ENCODE peak calls at places on chromosomes 4 and X, in eight cellular contexts. Q is fibroblast of lung, B is astrocyte of the spinal cord, G is psoas muscle, K is cardiac fibroblast, Z is HCT116, P is bronchial epithelial cell, L is mucosa of descending colon. J is an unnamed sample.

GRCh38 chrX:150018931-150019331 is 80.6 kb upstream of the EOLA2 start:
- DNase-seq in Q (peak), B (no peak), G (no peak), K (peak), Z (no peak), P (no peak), L (no peak), J (no peak)

GRCh38 chr4:74311696-74312313 is 3.5 kb downstream of the EPGN start:
- DNase-seq in Q (peak), B (peak), G (no peak), K (peak), Z (peak), P (peak), L (no peak), J (peak)

GRCh38 chr4:76160355-76160754 is 12.2 kb upstream of the NUP54 start:
- DNase-seq in Q (no peak), B (no peak), G (no peak), K (no peak), Z (no peak), P (no peak), L (no peak), J (no peak)

GRCh38 chrX:11461181-11462001 is 168.2 kb downstream of the AMELX start:
- DNase-seq in Q (peak), B (no peak), G (no peak), K (peak), Z (no peak), P (no peak), L (no peak), J (no peak)

GRCh38 chrX:40105016-40105790 is 7.4 kb upstream of the BCOR start:
- DNase-seq in Q (peak), B (no peak), G (peak), K (peak), Z (no peak), P (no peak), L (peak), J (no peak)

GRCh38 chr4:176587920-176588319 is 204.8 kb downstream of the VEGFC start:
- DNase-seq in Q (peak), B (peak), G (no peak), K (peak), Z (no peak), P (no peak), L (no peak), J (no peak)

GRCh38 chr4:169253904-169254303 is 16.9 kb downstream of the SH3RF1 start:
- DNase-seq in Q (peak), B (peak), G (no peak), K (peak), Z (no peak), P (no peak), L (no peak), J (peak)

GRCh38 chr4:39526283-39526682 is 956 bp downstream of the UGDH start:
- DNase-seq in Q (no peak), B (peak), G (no peak), K (no peak), Z (no peak), P (no peak), L (no peak), J (no peak)

GRCh38 chr4:6229095-6229494 is 28.7 kb upstream of the JAKMIP1 start:
- DNase-seq in Q (no peak), B (no peak), G (no peak), K (no peak), Z (no peak), P (no peak), L (no peak), J (no peak)

GRCh38 chr4:75940692-75941253 is at the start of gene NAAA:
- DNase-seq in Q (peak), B (peak), G (peak), K (peak), Z (peak), P (peak), L (peak), J (peak)

GRCh38 chr4:130395871-130396270 is 1299.9 kb downstream of the C4orf33 start:
- DNase-seq in Q (peak), B (peak), G (no peak), K (peak), Z (no peak), P (peak), L (no peak), J (peak)

GRCh38 chr4:1615786-1616573 is 68.1 kb downstream of the FAM53A start:
- DNase-seq in Q (no peak), B (no peak), G (peak), K (no peak), Z (no peak), P (no peak), L (no peak), J (no peak)

GRCh38 chr4:15938182-15938581 is 358 bp downstream of the FGFBP1 start:
- DNase-seq in Q (no peak), B (no peak), G (no peak), K (no peak), Z (peak), P (peak), L (peak), J (no peak)

GRCh38 chrX:21004835-21005234 is 369.4 kb upstream of the CNKSR2 start:
- DNase-seq in Q (peak), B (no peak), G (no peak), K (peak), Z (no peak), P (peak), L (no peak), J (no peak)

GRCh38 chr4:145843148-145843547 is 95.5 kb downstream of the ZNF827 start:
- DNase-seq in Q (peak), B (peak), G (no peak), K (peak), Z (no peak), P (peak), L (no peak), J (peak)

GRCh38 chrX:118974088-118974907 is at the start of gene LONRF3:
- DNase-seq in Q (peak), B (peak), G (peak), K (peak), Z (no peak), P (peak), L (peak), J (no peak)

GRCh38 chrX:154333837-154334271 is 38.3 kb downstream of the TKTL1 start:
- DNase-seq in Q (no peak), B (no peak), G (no peak), K (peak), Z (no peak), P (no peak), L (no peak), J (no peak)

GRCh38 chr4:111959202-111959601 is 186.1 kb upstream of the FAM241A start:
- DNase-seq in Q (peak), B (peak), G (no peak), K (peak), Z (peak), P (peak), L (no peak), J (no peak)

GRCh38 chrX:118418811-118419251 is 72.9 kb downstream of the WDR44 start:
- DNase-seq in Q (no peak), B (no peak), G (no peak), K (no peak), Z (no peak), P (no peak), L (peak), J (no peak)

GRCh38 chr4:6116696-6117285 is 83.6 kb downstream of the JAKMIP1 start:
- DNase-seq in Q (no peak), B (no peak), G (no peak), K (no peak), Z (no peak), P (no peak), L (no peak), J (no peak)

GRCh38 chrX:133580630-133581029 is 165.3 kb upstream of the GPC4 start:
- DNase-seq in Q (peak), B (peak), G (no peak), K (no peak), Z (no peak), P (peak), L (no peak), J (no peak)

GRCh38 chr4:73447701-73448100 is 11.7 kb downstream of the AFP start:
- DNase-seq in Q (peak), B (peak), G (no peak), K (peak), Z (no peak), P (peak), L (no peak), J (peak)

GRCh38 chr4:163269874-163270273 is 62.5 kb downstream of the NPY1R start:
- DNase-seq in Q (no peak), B (no peak), G (no peak), K (no peak), Z (no peak), P (no peak), L (no peak), J (no peak)

GRCh38 chr4:102710986-102711385 is 49.8 kb downstream of the MANBA start:
- DNase-seq in Q (no peak), B (no peak), G (no peak), K (no peak), Z (no peak), P (no peak), L (no peak), J (no peak)

GRCh38 chr4:3235030-3235345 is 14.0 kb upstream of the MSANTD1 start:
- DNase-seq in Q (no peak), B (no peak), G (no peak), K (no peak), Z (no peak), P (no peak), L (no peak), J (no peak)

GRCh38 chr4:14265651-14266050 is 638.1 kb upstream of the BOD1L1 start:
- DNase-seq in Q (no peak), B (no peak), G (no peak), K (peak), Z (no peak), P (no peak), L (no peak), J (no peak)

GRCh38 chr4:84870398-84871163 is 95.9 kb downstream of the WDFY3 start:
- DNase-seq in Q (peak), B (peak), G (no peak), K (peak), Z (peak), P (peak), L (no peak), J (peak)

GRCh38 chr4:145285928-145286327 is 105.5 kb upstream of the OTUD4 start:
- DNase-seq in Q (peak), B (peak), G (no peak), K (peak), Z (no peak), P (peak), L (no peak), J (no peak)

GRCh38 chrX:123188081-123188480 is 4.0 kb downstream of the GRIA3 start:
- DNase-seq in Q (peak), B (no peak), G (no peak), K (peak), Z (no peak), P (peak), L (no peak), J (no peak)

GRCh38 chrX:132369650-132370049 is 119.2 kb downstream of the MBNL3 start:
- DNase-seq in Q (no peak), B (no peak), G (no peak), K (no peak), Z (no peak), P (no peak), L (no peak), J (no peak)

GRCh38 chr4:17578482-17578891 is 1.5 kb downstream of the LAP3 start:
- DNase-seq in Q (no peak), B (peak), G (no peak), K (peak), Z (no peak), P (no peak), L (no peak), J (no peak)

GRCh38 chr4:108166038-108166437 is 2.7 kb downstream of the LEF1 start:
- DNase-seq in Q (no peak), B (no peak), G (no peak), K (no peak), Z (no peak), P (no peak), L (no peak), J (no peak)

GRCh38 chr4:108651068-108651794 is 832 bp downstream of the OSTC start:
- DNase-seq in Q (peak), B (peak), G (no peak), K (peak), Z (no peak), P (peak), L (no peak), J (peak)

GRCh38 chrX:124086411-124086810 is 124.9 kb downstream of the STAG2 start:
- DNase-seq in Q (no peak), B (no peak), G (no peak), K (no peak), Z (no peak), P (no peak), L (no peak), J (no peak)

GRCh38 chr4:126267689-126268088 is 952.9 kb downstream of the FAT4 start:
- DNase-seq in Q (peak), B (no peak), G (no peak), K (peak), Z (no peak), P (peak), L (no peak), J (no peak)

GRCh38 chrX:124488412-124489161 is 142.2 kb downstream of the SH2D1A start:
- DNase-seq in Q (no peak), B (no peak), G (no peak), K (no peak), Z (no peak), P (no peak), L (no peak), J (no peak)

GRCh38 chr4:1404573-1405248 is 1.5 kb downstream of the NKX1-1 start:
- DNase-seq in Q (no peak), B (no peak), G (no peak), K (no peak), Z (no peak), P (no peak), L (no peak), J (no peak)

GRCh38 chr4:177250056-177250696 is 59.5 kb upstream of the NEIL3 start:
- DNase-seq in Q (peak), B (peak), G (peak), K (peak), Z (peak), P (peak), L (peak), J (peak)

GRCh38 chr4:112775801-112776200 is 138.9 kb downstream of the LARP7 start:
- DNase-seq in Q (no peak), B (no peak), G (no peak), K (no peak), Z (no peak), P (peak), L (no peak), J (no peak)

GRCh38 chr4:89301003-89301402 is 6.6 kb downstream of the GPRIN3 start:
- DNase-seq in Q (no peak), B (no peak), G (no peak), K (no peak), Z (no peak), P (no peak), L (no peak), J (no peak)

GRCh38 chr4:89299153-89299789 is 8.3 kb downstream of the GPRIN3 start:
- DNase-seq in Q (no peak), B (no peak), G (no peak), K (no peak), Z (no peak), P (no peak), L (peak), J (no peak)

GRCh38 chr4:89300490-89300889 is 7.1 kb downstream of the GPRIN3 start:
- DNase-seq in Q (no peak), B (no peak), G (no peak), K (no peak), Z (no peak), P (no peak), L (no peak), J (no peak)

GRCh38 chr4:89298788-89299152 is 8.8 kb downstream of the GPRIN3 start:
- DNase-seq in Q (peak), B (peak), G (no peak), K (peak), Z (no peak), P (no peak), L (no peak), J (peak)

DNA sequence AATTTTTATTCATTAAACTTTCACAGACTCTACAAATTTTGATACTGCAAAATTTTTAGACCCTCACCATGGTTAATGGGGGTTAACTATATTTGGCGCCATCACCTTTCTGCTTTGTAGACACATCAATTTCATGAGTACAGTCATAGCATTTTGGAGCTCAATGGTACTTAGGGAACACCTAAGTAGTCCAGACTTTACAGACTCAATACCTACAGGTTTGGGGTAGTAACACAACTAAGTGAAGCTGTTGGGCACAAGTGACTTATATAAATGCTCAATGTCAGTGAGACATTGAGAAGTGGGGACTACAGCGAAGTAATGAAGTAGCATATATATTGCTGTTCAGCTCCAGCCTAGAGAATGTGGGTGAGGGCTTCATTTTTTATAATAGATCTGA is 7.5 kb downstream of the GPRIN3 start:
- DNase-seq in Q (no peak), B (no peak), G (no peak), K (no peak), Z (no peak), P (no peak), L (no peak), J (no peak)
- H3K4me3 ChIP-seq in Q (no peak), B (no peak), G (no peak), K (no peak), Z (no peak), P (no peak), L (no peak), J (no peak)

DNA sequence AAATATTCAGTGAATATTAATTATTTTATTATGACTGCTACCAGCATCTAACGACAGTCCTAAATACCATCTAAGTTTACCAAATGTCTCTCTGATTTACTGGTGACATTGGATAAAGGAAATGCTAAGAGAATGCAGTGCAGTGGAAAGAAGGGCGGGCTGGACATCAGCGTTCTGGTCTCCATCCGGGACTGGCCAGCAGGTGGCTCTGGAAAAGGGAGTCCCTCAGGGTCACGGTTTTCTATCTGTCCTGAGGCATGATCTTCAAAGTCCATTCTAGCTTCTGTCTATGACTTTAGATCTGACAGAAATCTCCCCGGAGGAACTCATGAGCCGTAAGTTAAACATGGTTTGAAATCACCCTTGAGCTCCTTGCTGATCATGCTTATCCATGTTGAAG is 3.3 kb downstream of the TRIM2 start:
- DNase-seq in Q (no peak), B (peak), G (peak), K (peak), Z (no peak), P (no peak), L (peak), J (no peak)
- TF ChIP-seq CTCF in Q (peak), B (peak), G (peak), K (peak), Z (peak), P (peak), L (peak), J (peak)

GRCh38 chr4:9989918-9990635 is 31.2 kb downstream of the SLC2A9 start:
- DNase-seq in Q (no peak), B (no peak), G (no peak), K (no peak), Z (no peak), P (no peak), L (no peak), J (no peak)

GRCh38 chr4:9984621-9985020 is 36.7 kb downstream of the SLC2A9 start:
- DNase-seq in Q (no peak), B (no peak), G (no peak), K (no peak), Z (no peak), P (no peak), L (no peak), J (no peak)

GRCh38 chr4:9988349-9988748 is 32.9 kb downstream of the SLC2A9 start:
- DNase-seq in Q (no peak), B (no peak), G (no peak), K (peak), Z (no peak), P (no peak), L (no peak), J (no peak)

GRCh38 chr4:9983211-9983610 is 38.1 kb downstream of the SLC2A9 start:
- DNase-seq in Q (no peak), B (no peak), G (no peak), K (no peak), Z (no peak), P (no peak), L (no peak), J (no peak)

GRCh38 chr4:9987749-9988346 is 33.4 kb downstream of the SLC2A9 start:
- DNase-seq in Q (no peak), B (no peak), G (no peak), K (no peak), Z (no peak), P (no peak), L (no peak), J (no peak)
- H3K4me3 ChIP-seq in Q (no peak), B (no peak), G (no peak), K (no peak), Z (no peak), P (no peak), L (no peak), J (no peak)

GRCh38 chr4:174084981-174085380 is 198.5 kb downstream of the FBXO8 start:
- DNase-seq in Q (no peak), B (no peak), G (no peak), K (no peak), Z (no peak), P (no peak), L (no peak), J (no peak)

GRCh38 chr4:174091130-174091529 is 192.3 kb downstream of the FBXO8 start:
- DNase-seq in Q (no peak), B (no peak), G (no peak), K (no peak), Z (no peak), P (no peak), L (no peak), J (no peak)

GRCh38 chr4:174089711-174090110 is 193.8 kb downstream of the FBXO8 start:
- DNase-seq in Q (no peak), B (no peak), G (no peak), K (no peak), Z (no peak), P (no peak), L (no peak), J (no peak)

GRCh38 chr4:174084542-174084941 is 198.9 kb downstream of the FBXO8 start:
- DNase-seq in Q (no peak), B (no peak), G (no peak), K (peak), Z (no peak), P (peak), L (no peak), J (no peak)

DNA sequence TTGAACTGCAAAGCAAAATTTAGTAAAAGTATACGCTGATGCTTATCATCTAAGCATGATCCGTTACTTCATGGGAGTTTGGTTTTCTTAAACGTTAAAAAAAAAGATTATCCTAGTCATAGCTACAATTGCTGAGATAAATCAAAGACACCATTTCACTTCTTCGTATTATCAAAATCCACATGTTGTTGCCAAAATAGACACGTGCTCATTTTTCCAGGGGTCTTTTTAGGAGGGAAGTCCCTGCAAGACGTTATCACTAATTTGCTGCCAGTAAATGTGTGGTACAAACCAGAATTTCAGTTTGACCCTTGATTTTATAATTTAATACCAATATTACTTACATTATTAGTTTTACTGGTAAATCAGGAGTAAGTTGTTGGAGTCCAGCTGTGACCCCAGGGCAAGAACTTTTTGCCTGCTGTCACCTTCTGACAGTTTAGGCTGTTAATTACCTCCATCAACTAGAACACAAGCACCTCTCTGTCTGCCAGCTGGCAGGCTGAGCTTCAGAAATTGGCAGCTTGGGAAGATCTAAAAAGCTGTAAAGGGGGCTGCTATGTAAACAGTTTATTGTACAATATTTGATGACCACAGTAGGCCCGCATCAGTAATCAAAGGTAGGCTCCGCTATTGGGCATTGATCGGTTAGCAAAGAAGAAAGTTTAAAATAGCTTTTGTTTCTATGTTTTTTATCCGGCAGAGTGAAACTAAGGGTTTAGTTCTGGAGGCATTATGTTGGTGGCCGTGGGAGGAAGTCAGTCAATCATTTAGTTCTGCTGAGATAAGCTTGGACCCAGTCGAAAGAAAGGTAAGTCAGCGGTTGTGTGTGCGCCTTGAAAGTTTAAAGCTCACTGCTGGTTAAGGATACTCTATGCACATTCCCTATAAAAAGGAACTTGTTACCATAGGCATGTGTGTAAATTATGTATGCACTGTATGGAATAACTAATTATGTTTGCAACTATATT is 196.4 kb downstream of the FBXO8 start:
- DNase-seq in Q (no peak), B (no peak), G (no peak), K (no peak), Z (no peak), P (no peak), L (no peak), J (no peak)
- TF ChIP-seq CTCF in Q (no peak), B (no peak), G (no peak), K (no peak), Z (no peak), P (no peak), L (no peak), J (no peak)

J was measured in astrocyte of the cerebellum.